ENCODE peak calls at places on chromosomes 1 and 21, in six cellular contexts. A, V, K, H, N and J are unnamed samples.

GRCh38 chr1:23384312-23385058 is 14.8 kb upstream of the ZNF436 start:
- DNase-seq in A (no peak), V (no peak), K (no peak), H (peak; percentile 76), N (no peak), J (no peak)

GRCh38 chr1:198699167-198700015 is 60.6 kb downstream of the PTPRC start:
- DNase-seq in A (peak; percentile 86), V (peak; percentile 27), K (peak; percentile 37), H (peak; percentile 36), N (peak; percentile 63), J (peak; percentile 82)

GRCh38 chr1:2103901-2104590 is 53.8 kb downstream of the PRKCZ start:
- DNase-seq in A (no peak), V (no peak), K (no peak), H (no peak), N (no peak), J (no peak)

GRCh38 chr1:12556368-12556930 is 61.6 kb downstream of the DHRS3 start:
- DNase-seq in A (no peak), V (peak; percentile 75), K (peak; percentile 54), H (peak; percentile 88), N (no peak), J (no peak)

GRCh38 chr1:5685446-5686040 is 306.7 kb downstream of the NPHP4 start:
- DNase-seq in A (no peak), V (no peak), K (no peak), H (no peak), N (no peak), J (no peak)

GRCh38 chr1:111452581-111452980 is 3.3 kb downstream of the ATP5PB start:
- DNase-seq in A (no peak), V (no peak), K (no peak), H (no peak), N (no peak), J (no peak)

GRCh38 chr1:175218786-175219447 is 26.3 kb upstream of the KIAA0040 start:
- DNase-seq in A (no peak), V (no peak), K (no peak), H (no peak), N (no peak), J (no peak)

GRCh38 chr1:117121589-117122296 is at the start of gene TRIM45:
- DNase-seq in A (peak; percentile 85), V (peak; percentile 97), K (peak; percentile 96), H (peak; percentile 96), N (peak; percentile 91), J (peak; percentile 91)

GRCh38 chr1:80535446-80535845 is 1265.3 kb upstream of the ADGRL2 start:
- DNase-seq in A (no peak), V (no peak), K (no peak), H (no peak), N (no peak), J (peak; percentile 19)

GRCh38 chr21:39657091-39657689 is 44.5 kb downstream of the B3GALT5 start:
- DNase-seq in A (no peak), V (no peak), K (no peak), H (no peak), N (no peak), J (peak; percentile 51)

GRCh38 chr1:191592111-191592510 is 566.2 kb upstream of the RGS18 start:
- DNase-seq in A (no peak), V (no peak), K (no peak), H (no peak), N (no peak), J (no peak)

GRCh38 chr1:179021873-179022272 is 3.8 kb upstream of the FAM20B start:
- DNase-seq in A (no peak), V (no peak), K (peak; percentile 43), H (peak; percentile 57), N (no peak), J (no peak)

GRCh38 chr1:6463120-6463412 is 2.9 kb downstream of the TNFRSF25 start:
- DNase-seq in A (no peak), V (no peak), K (no peak), H (no peak), N (no peak), J (no peak)

GRCh38 chr1:51998007-51998406 is 7.5 kb upstream of the RAB3B start:
- DNase-seq in A (no peak), V (no peak), K (no peak), H (no peak), N (no peak), J (no peak)

GRCh38 chr1:32989160-32989894 is 24.7 kb upstream of the RNF19B start:
- DNase-seq in A (peak; percentile 71), V (peak; percentile 73), K (peak; percentile 65), H (peak; percentile 98), N (no peak), J (peak; percentile 60)

GRCh38 chr1:105544475-105544874 is 1512.0 kb upstream of the PRMT6 start:
- DNase-seq in A (no peak), V (no peak), K (no peak), H (peak; percentile 64), N (no peak), J (no peak)

GRCh38 chr1:22600071-22600816 is 36.2 kb upstream of the C1QA start:
- DNase-seq in A (no peak), V (no peak), K (no peak), H (no peak), N (no peak), J (peak; percentile 41)

GRCh38 chr1:1215266-1215676 is 1.3 kb upstream of the TNFRSF4 start:
- DNase-seq in A (no peak), V (no peak), K (no peak), H (no peak), N (no peak), J (no peak)

GRCh38 chr1:183471748-183472487 is 381 bp upstream of the SMG7 start:
- DNase-seq in A (peak; percentile 98), V (peak; percentile 96), K (peak; percentile 97), H (peak; percentile 97), N (peak; percentile 93), J (peak; percentile 96)

GRCh38 chr1:234532511-234532922 is 53.5 kb upstream of the TARBP1 start:
- DNase-seq in A (no peak), V (peak; percentile 71), K (peak; percentile 85), H (no peak), N (no peak), J (no peak)

GRCh38 chr1:186578325-186579016 is 101.8 kb downstream of the PTGS2 start:
- DNase-seq in A (no peak), V (no peak), K (peak; percentile 46), H (no peak), N (no peak), J (peak; percentile 51)

GRCh38 chr1:40185951-40186864 is 25.0 kb downstream of the RLF start:
- DNase-seq in A (peak; percentile 86), V (no peak), K (no peak), H (peak; percentile 71), N (no peak), J (no peak)

GRCh38 chr1:11059166-11059989 is 440 bp downstream of the SRM start:
- DNase-seq in A (no peak), V (no peak), K (no peak), H (no peak), N (peak; percentile 26), J (no peak)

GRCh38 chr1:9281071-9281827 is 11.4 kb upstream of the SPSB1 start:
- DNase-seq in A (no peak), V (no peak), K (no peak), H (no peak), N (no peak), J (no peak)

GRCh38 chr1:169570172-169570574 is 16.1 kb downstream of the F5 start:
- DNase-seq in A (no peak), V (no peak), K (no peak), H (no peak), N (no peak), J (peak; percentile 31)

GRCh38 chr1:44227211-44227610 is 13.9 kb downstream of the DMAP1 start:
- DNase-seq in A (no peak), V (no peak), K (no peak), H (no peak), N (no peak), J (no peak)

GRCh38 chr1:232628335-232629214 is 1.4 kb downstream of the SIPA1L2 start:
- DNase-seq in A (no peak), V (no peak), K (no peak), H (no peak), N (no peak), J (no peak)
- TF ChIP-seq CTCF in A (peak; percentile 19), V (peak; percentile 30), K (peak; percentile 54), H (peak; percentile 38), N (peak; percentile 55), J (no peak)

GRCh38 chr1:153775432-153776311 is 465 bp downstream of the SLC27A3 start:
- DNase-seq in A (peak; percentile 79), V (peak; percentile 76), K (peak; percentile 73), H (peak; percentile 16), N (no peak), J (peak; percentile 82)
- TF ChIP-seq CTCF in A (no peak), V (no peak), K (peak; percentile 13), H (no peak), N (no peak), J (no peak)

GRCh38 chr1:156225677-156226014 is 12.8 kb downstream of the PMF1 start:
- DNase-seq in A (no peak), V (no peak), K (no peak), H (no peak), N (no peak), J (no peak)
- TF ChIP-seq CTCF in A (no peak), V (no peak), K (no peak), H (no peak), N (no peak), J (no peak)

DNA sequence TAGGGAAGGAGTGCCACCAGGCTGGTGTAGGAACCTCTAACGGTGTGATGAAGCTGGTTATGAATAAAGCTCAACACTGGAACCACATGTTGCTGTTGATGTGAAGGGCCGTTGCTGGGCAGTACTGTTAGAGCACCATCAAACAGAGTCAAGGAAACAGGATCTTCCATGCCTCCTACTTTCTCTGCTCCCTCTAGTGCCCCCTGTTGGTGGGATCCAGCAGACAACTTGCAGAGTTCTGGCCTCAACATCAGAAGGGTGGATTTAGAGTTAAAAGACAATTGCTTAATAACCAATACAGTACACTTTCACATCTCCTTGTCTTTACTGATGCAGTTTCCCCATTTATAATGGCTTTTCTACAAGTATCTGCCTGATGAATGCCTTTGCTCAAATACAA is 336.4 kb downstream of the NTNG1 start:
- DNase-seq in A (peak; percentile 27), V (no peak), K (no peak), H (no peak), N (no peak), J (no peak)
- TF ChIP-seq CTCF in A (peak; percentile 15), V (no peak), K (no peak), H (peak; percentile 31), N (peak; percentile 49), J (no peak)

DNA sequence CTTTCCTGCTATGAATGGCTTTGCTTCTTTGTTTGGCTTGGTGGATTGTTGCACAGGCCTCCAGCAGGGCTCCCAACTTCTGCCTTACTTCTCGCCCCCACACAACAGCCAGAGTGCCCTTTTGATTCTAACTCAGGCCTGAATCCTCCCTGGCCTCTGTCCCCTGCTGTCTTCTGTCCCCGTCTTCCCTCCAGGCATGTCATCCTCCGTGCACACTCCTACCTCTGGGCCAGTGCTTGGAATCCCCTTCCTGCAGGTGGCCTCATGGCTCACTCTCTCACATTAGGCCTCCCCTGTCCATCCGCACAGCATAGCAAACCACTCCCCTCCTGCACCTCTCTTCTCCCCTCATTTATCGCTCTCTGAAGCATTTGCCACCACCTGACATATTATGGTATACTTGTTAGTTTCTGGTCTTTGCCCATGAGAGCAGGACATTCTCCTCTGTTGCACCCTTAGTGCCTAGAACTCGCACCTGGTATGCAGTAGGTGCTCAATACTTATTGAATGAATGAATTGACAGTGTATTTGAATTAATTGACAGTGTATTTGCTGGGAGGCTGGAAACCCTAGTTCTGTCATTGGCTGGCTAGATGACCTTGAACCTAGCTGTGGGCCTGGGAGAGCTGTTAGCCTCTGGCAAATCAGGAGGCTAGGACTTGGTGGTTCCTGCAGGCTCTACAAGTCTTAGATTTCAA is 2.9 kb downstream of the ZDHHC18 start:
- DNase-seq in A (no peak), V (no peak), K (no peak), H (no peak), N (no peak), J (no peak)
- TF ChIP-seq CTCF in A (no peak), V (no peak), K (no peak), H (no peak), N (no peak), J (no peak)